ENCODE peak calls at places on chromosomes 4 and X, in eight cellular contexts. U, N, H, L, V, Z, A and E are unnamed samples.

GRCh38 chr4:113077611-113078010 is 28.2 kb downstream of the ANK2 start:
- DNase-seq in U (no peak), H (no peak), A (no peak), V (peak), N (no peak), L (no peak), Z (no peak), E (no peak)

GRCh38 chr4:2412534-2412884 is 5.9 kb downstream of the ZFYVE28 start:
- DNase-seq in A (peak), U (no peak), Z (no peak), V (no peak), N (peak), H (no peak), L (no peak), E (no peak)

GRCh38 chr4:6963139-6963611 is 53.5 kb downstream of the TBC1D14 start:
- DNase-seq in L (no peak), N (no peak), U (no peak), A (no peak), H (no peak), Z (no peak), V (no peak), E (no peak)

GRCh38 chrX:113390531-113390930 is 549.9 kb upstream of the AMOT start:
- DNase-seq in Z (no peak), U (no peak), L (no peak), H (no peak), V (no peak), N (no peak), A (no peak), E (no peak)

GRCh38 chr4:53273726-53274125 is 92.1 kb downstream of the SCFD2 start:
- DNase-seq in N (no peak), V (no peak), A (no peak), L (no peak), Z (no peak), H (no peak), U (no peak), E (no peak)

GRCh38 chr4:41294445-41295062 is 37.8 kb downstream of the UCHL1 start:
- DNase-seq in U (no peak), H (no peak), L (no peak), Z (no peak), V (peak), N (peak), A (no peak), E (no peak)

GRCh38 chrX:41033299-41033698 is 51.9 kb upstream of the USP9X start:
- DNase-seq in U (no peak), Z (no peak), N (no peak), A (no peak), V (no peak), L (no peak), H (no peak), E (no peak)

GRCh38 chr4:82891728-82892466 is 944 bp upstream of the SEC31A start:
- DNase-seq in V (peak), N (no peak), L (no peak), U (no peak), A (peak), H (no peak), Z (no peak), E (no peak)

GRCh38 chr4:169774466-169775445 is 17.0 kb upstream of the HPF1 start:
- DNase-seq in L (peak), U (peak), N (no peak), H (no peak), Z (peak), A (peak), V (peak), E (peak)

GRCh38 chrX:18047440-18047940 is 173.2 kb downstream of the BEND2 start:
- DNase-seq in H (no peak), V (no peak), A (no peak), L (no peak), N (no peak), Z (no peak), U (no peak), E (no peak)

GRCh38 chr4:182192511-182193181 is 50.6 kb upstream of the TENM3 start:
- DNase-seq in L (no peak), H (no peak), U (no peak), V (no peak), A (no peak), Z (no peak), N (no peak), E (no peak)

GRCh38 chr4:80407246-80407645 is 71.7 kb downstream of the CFAP299 start:
- DNase-seq in A (no peak), N (no peak), U (peak), Z (no peak), L (no peak), V (no peak), H (peak), E (no peak)

GRCh38 chr4:3124070-3124767 is 49.7 kb downstream of the HTT start:
- DNase-seq in H (no peak), U (no peak), L (no peak), V (no peak), N (no peak), A (no peak), Z (no peak), E (no peak)

GRCh38 chrX:22748093-22748999 is 251.4 kb upstream of the DDX53 start:
- DNase-seq in U (no peak), N (peak), Z (peak), L (peak), H (peak), V (peak), A (peak), E (peak)

GRCh38 chr4:128159967-128160366 is 98.9 kb downstream of the LARP1B start:
- DNase-seq in U (no peak), N (no peak), V (no peak), L (no peak), H (no peak), A (no peak), Z (no peak), E (no peak)

GRCh38 chr4:158941321-158941720 is 161.6 kb upstream of the RAPGEF2 start:
- DNase-seq in U (no peak), A (no peak), V (no peak), N (no peak), L (no peak), Z (no peak), H (no peak), E (no peak)

GRCh38 chr4:24794111-24794860 is 1.1 kb upstream of the SOD3 start:
- DNase-seq in A (no peak), H (peak), N (no peak), L (no peak), V (no peak), U (peak), Z (no peak), E (no peak)

GRCh38 chrX:54788446-54788845 is 9.6 kb downstream of the ITIH6 start:
- DNase-seq in U (no peak), L (no peak), H (no peak), V (no peak), N (no peak), Z (no peak), A (no peak), E (no peak)

GRCh38 chrX:54785901-54786300 is 12.2 kb downstream of the ITIH6 start:
- DNase-seq in N (peak), U (no peak), Z (peak), V (peak), H (no peak), A (no peak), L (peak), E (no peak)

GRCh38 chrX:54786972-54787371 is 11.1 kb downstream of the ITIH6 start:
- DNase-seq in V (no peak), H (no peak), Z (peak), U (no peak), A (no peak), N (peak), L (no peak), E (peak)
- TF ChIP-seq CTCF in V (peak), H (no peak), Z (peak), U (peak), A (peak), N (peak), L (no peak), E (peak)

GRCh38 chrX:97026406-97026805 is 142.7 kb downstream of the RPA4 start:
- DNase-seq in H (no peak), Z (no peak), A (peak), V (peak), L (peak), U (no peak), N (no peak), E (no peak)
- TF ChIP-seq CTCF in H (no peak), Z (peak), A (peak), V (peak), L (no peak), U (no peak), N (peak), E (peak)

GRCh38 chrX:15471016-15471415 is 22.1 kb downstream of the PIR start:
- DNase-seq in A (peak), V (peak), Z (peak), H (peak), N (peak), L (peak), U (peak), E (peak)
- TF ChIP-seq CTCF in A (peak), V (peak), Z (peak), H (peak), N (peak), L (peak), U (peak), E (peak)

DNA sequence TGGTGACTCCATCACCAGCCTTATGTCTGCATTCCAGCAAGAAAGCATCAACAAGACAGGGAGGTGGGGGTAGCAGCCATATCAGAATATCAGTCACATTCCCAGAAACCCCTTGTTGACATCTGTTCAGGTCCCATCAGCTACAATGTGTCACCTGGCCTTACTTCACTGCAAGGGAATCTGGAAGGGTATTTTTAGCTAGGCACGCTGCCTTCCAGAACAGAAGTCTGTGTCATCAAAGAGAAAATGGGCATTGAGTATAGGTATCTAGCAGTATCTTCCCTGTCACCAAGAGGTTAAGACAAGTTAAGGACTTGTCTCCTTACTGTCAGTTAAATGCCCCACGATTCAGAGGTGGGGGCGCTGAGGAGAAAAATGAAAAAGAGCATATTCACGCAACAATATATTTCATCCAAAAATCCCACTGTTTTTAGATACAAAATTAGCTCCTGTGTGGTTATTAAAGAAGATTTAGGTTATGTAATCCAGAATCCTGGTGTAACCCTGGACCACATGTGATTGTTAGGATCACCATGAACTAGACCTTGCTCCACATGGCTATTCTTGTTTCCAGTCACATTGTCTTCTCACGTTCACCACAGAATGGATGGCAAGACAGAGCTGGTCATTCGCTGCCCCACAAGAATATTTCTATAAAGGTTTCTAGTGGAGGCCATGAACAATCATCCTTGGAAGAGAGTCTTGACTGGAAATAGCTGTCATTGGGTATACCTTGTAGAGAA is 60.0 kb upstream of the PDHA1 start:
- DNase-seq in U (no peak), Z (no peak), V (no peak), N (no peak), A (no peak), L (no peak), H (no peak), E (no peak)
- TF ChIP-seq CTCF in U (no peak), Z (no peak), V (no peak), N (no peak), A (no peak), L (no peak), H (no peak), E (no peak)

GRCh38 chrX:6644411-6644810 is 109.5 kb upstream of the VCX3A start:
- DNase-seq in L (no peak), U (no peak), Z (no peak), A (no peak), N (peak), V (no peak), H (no peak), E (peak)
- TF ChIP-seq CTCF in L (peak), U (no peak), Z (peak), A (no peak), N (no peak), V (peak), H (no peak), E (no peak)

DNA sequence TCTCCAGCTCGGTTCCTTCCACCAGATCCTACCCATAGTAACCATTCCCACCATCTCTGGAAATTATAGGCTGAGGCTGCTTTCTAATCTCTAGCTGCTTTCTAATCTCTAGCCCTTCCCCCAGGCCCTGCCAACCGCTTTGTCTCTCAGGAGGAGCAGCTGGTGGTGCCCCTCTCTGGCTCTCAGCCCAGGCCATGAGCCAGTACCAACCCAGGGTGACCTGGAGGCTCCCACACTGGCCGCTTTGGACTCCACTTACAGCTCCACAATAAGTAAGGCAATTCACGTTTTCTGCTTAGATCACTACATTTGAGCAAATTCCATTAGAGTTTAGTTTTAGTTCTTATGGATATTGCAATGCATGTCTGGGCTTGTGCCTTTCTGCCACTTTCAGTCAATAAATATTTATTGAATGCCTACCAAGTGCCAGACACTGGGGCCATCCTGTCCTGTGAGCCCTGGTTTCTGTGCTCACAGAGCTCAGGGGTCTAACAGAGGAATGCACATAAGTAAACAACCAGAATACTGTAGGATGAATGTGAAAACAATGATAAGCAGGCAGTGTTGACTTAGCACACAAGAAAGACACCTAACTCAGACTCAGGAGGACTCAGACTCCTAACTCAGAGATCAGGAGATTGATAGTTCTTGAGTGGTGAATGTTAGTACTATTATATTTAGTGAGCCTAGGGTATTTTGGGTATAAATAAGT is 38.9 kb downstream of the SMC1A start:
- DNase-seq in H (no peak), N (no peak), Z (no peak), L (no peak), A (no peak), U (no peak), V (no peak), E (no peak)
- TF ChIP-seq CTCF in H (no peak), N (no peak), Z (no peak), L (no peak), A (no peak), U (no peak), V (no peak), E (no peak)

GRCh38 chr4:124710911-124711310 is 1.6 kb downstream of the ANKRD50 start:
- DNase-seq in U (no peak), H (no peak), V (no peak), Z (no peak), A (peak), L (no peak), N (no peak), E (no peak)

GRCh38 chr4:124711469-124712416 is 789 bp downstream of the ANKRD50 start:
- DNase-seq in N (peak), V (peak), U (no peak), H (peak), L (peak), Z (peak), A (peak), E (peak)

GRCh38 chr4:124710253-124710849 is 2.2 kb downstream of the ANKRD50 start:
- DNase-seq in H (no peak), U (no peak), N (no peak), L (no peak), A (no peak), V (peak), Z (no peak), E (no peak)

GRCh38 chr4:124712417-124713212 is at the start of gene ANKRD50:
- DNase-seq in Z (peak), V (peak), U (peak), L (peak), N (peak), H (peak), A (peak), E (peak)

GRCh38 chr4:124713213-124713592 is 671 bp upstream of the ANKRD50 start:
- DNase-seq in U (peak), H (peak), V (no peak), Z (peak), N (peak), L (peak), A (peak), E (peak)
- TF ChIP-seq CTCF in U (peak), H (peak), V (peak), Z (peak), N (peak), L (peak), A (peak), E (peak)

GRCh38 chrX:48470833-48471118 is 716 bp upstream of the SLC38A5 start:
- DNase-seq in N (no peak), U (no peak), V (no peak), A (no peak), H (no peak), L (no peak), Z (no peak), E (no peak)

GRCh38 chrX:48470110-48470832 is at the start of gene SLC38A5:
- DNase-seq in V (no peak), Z (no peak), U (no peak), N (no peak), A (no peak), H (no peak), L (no peak), E (no peak)

GRCh38 chrX:48467331-48467761 is 2.7 kb downstream of the SLC38A5 start:
- DNase-seq in U (no peak), Z (no peak), A (no peak), V (no peak), L (no peak), H (no peak), N (no peak), E (no peak)

GRCh38 chrX:48468247-48468671 is 1.8 kb downstream of the SLC38A5 start:
- DNase-seq in Z (no peak), L (no peak), H (no peak), N (no peak), A (no peak), U (no peak), V (peak), E (peak)

DNA sequence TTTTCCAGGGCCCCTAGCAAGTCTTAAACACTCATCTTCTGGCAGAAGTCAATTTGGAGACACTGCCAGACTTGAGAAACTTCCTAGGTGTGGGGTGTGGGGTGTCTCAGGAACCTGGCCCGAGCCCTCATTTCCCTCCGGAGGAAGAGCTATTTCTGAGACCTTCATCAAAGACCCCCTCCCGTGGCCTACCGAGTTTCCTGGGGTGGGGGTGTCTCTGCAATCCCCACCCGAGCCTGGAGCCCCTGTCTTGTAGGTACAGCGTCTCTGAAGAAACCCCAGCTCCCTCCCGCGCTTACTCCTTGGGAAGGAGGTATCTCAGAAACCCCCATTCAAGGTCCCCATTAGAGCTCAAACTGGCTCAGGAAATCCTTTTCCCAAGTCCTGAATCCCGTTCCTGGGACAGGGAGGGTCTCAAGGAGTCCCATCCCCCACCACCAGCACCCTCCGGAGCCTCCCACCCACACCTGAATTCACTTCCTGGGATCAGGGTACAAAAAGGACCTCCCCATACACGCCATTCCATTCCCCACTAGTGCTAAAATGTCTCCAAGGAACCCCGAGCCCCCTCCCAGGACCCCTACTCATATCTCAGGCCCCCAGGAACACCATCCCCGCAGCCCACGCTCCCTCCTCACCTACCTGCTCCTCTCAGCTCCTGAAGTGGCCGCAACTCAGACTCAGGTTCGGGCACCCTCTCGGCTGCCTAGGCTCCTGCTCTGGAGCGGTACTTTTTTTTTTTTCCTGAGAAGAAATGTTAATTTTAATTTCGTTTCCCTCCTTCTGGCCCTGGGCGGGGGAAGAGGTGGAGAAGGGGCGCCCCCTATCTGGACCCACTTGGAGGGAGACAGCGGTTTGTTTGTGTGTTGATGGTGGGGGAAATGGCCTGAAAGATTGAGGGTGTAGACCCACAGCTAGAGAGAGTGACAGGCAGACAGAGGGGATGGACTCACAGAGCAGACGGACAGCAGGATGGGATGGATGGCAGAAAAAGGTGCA is 1.1 kb downstream of the SLC38A5 start:
- DNase-seq in U (no peak), N (no peak), H (no peak), A (no peak), Z (peak), L (no peak), V (peak), E (no peak)
- TF ChIP-seq CTCF in U (no peak), N (no peak), H (no peak), A (no peak), Z (peak), L (no peak), V (peak), E (no peak)

GRCh38 chr4:8342651-8343050 is 73.1 kb downstream of the HTRA3 start:
- DNase-seq in U (no peak), H (no peak), N (no peak), A (no peak), V (peak), L (peak), Z (peak), E (no peak)
- TF ChIP-seq CTCF in U (no peak), H (no peak), N (no peak), A (no peak), V (peak), L (no peak), Z (peak), E (peak)